ENCODE peak calls at places on chromosome X, in nine cellular contexts. T is SK-N-SH, F is endothelial cell, H is ovary, A is heart left ventricle, V is AG10803, X is endothelial cell of umbilical vein, Q is upper lobe of left lung, D is cardiac muscle cell. L is an unnamed sample.

GRCh38 chrX:138858946-138859345 is 147.4 kb upstream of the FGF13 start:
- DNase-seq in T (no peak), F (no peak), H (no peak), A (no peak), V (peak), X (no peak), Q (no peak), D (peak), L (no peak)

GRCh38 chrX:105315301-105315700 is 94.8 kb upstream of the TEX13A start:
- DNase-seq in T (no peak), F (no peak), H (no peak), A (no peak), V (no peak), X (no peak), Q (no peak), D (peak), L (no peak)

GRCh38 chrX:43703211-43703791 is 47.2 kb downstream of the MAOA start:
- DNase-seq in T (no peak), F (no peak), H (no peak), A (no peak), V (peak), X (peak), Q (no peak), D (peak), L (no peak)

GRCh38 chrX:16160729-16161128 is 6.6 kb upstream of the MAGEB17 start:
- DNase-seq in T (no peak), F (no peak), H (no peak), A (no peak), V (peak), X (peak), Q (no peak), D (peak), L (no peak)

GRCh38 chrX:151896734-151897474 is 15.8 kb upstream of the MAGEA4 start:
- DNase-seq in T (no peak), F (no peak), H (no peak), A (no peak), V (peak), X (no peak), Q (no peak), D (peak), L (no peak)

GRCh38 chrX:28638775-28639174 is 51.5 kb downstream of the IL1RAPL1 start:
- DNase-seq in T (no peak), F (no peak), H (no peak), A (no peak), V (no peak), X (no peak), Q (no peak), D (no peak), L (no peak)

GRCh38 chrX:34586936-34587335 is 70.1 kb downstream of the TMEM47 start:
- DNase-seq in T (no peak), F (no peak), H (no peak), A (no peak), V (no peak), X (peak), Q (no peak), D (no peak), L (no peak)

GRCh38 chrX:97000682-97001393 is 117.1 kb downstream of the RPA4 start:
- DNase-seq in T (no peak), F (no peak), H (no peak), A (no peak), V (no peak), X (no peak), Q (no peak), D (no peak), L (no peak)

GRCh38 chrX:133321441-133321840 is 93.8 kb downstream of the GPC4 start:
- DNase-seq in T (no peak), F (no peak), H (no peak), A (no peak), V (no peak), X (no peak), Q (no peak), D (no peak), L (no peak)

GRCh38 chrX:110992611-110993010 is 103.4 kb upstream of the PAK3 start:
- DNase-seq in T (peak), F (peak), H (no peak), A (no peak), V (peak), X (no peak), Q (peak), D (peak), L (peak)

GRCh38 chrX:68018248-68019203 is 414.8 kb downstream of the OPHN1 start:
- DNase-seq in T (peak), F (peak), H (no peak), A (peak), V (peak), X (peak), Q (peak), D (peak), L (no peak)

GRCh38 chrX:40207626-40208025 is 109.9 kb upstream of the BCOR start:
- DNase-seq in T (no peak), F (no peak), H (no peak), A (no peak), V (peak), X (no peak), Q (no peak), D (no peak), L (no peak)

GRCh38 chrX:110665636-110666035 is 130.0 kb downstream of the CHRDL1 start:
- DNase-seq in T (peak), F (peak), H (no peak), A (no peak), V (peak), X (no peak), Q (peak), D (peak), L (peak)

DNA sequence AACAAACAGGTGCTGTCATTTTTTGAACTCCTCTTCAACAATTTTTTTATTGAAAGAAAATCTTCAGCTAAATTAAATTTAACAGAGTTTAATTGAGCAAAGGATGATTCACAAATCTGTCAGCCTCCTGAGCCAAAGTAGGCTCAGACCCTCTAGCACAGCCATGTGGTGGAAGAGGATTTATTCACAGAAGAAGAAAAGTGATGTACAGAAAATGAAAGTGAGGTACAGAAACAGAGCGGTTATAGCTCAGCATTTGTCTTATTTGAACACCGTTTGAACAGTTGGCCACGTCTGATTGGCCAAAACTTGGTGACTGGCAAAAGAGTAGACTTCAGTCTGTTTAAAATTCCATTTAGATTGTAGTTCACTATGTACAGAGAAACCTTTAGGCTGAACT is 217.3 kb downstream of the SPANXN1 start:
- DNase-seq in T (no peak), F (no peak), H (no peak), A (no peak), V (no peak), X (no peak), Q (no peak), D (no peak), L (no peak)
- TF ChIP-seq CTCF in T (no peak), F (no peak), H (no peak), A (no peak), V (no peak), X (no peak), Q (no peak), D (no peak), L (no peak)

DNA sequence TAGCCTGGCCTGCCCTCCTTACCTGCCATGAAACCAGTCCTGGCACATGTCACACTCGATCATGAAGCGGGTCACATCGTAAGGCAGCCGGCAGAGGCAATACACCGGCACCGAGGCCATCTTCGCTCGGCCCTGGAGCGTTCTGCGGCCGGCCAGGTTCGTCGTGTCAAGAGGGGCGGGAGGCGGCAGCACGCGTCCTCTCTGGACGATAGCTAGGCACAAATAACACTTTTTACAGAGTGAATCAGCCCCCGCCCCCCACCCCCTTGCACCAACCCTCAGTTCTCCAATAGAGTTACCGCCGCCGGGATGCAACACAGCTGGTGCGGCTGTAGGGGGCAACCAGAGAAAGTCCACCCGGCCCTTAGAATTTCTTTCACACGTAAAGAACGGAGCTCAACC is 1.7 kb downstream of the PHF8 start:
- DNase-seq in T (peak), F (peak), H (peak), A (no peak), V (peak), X (peak), Q (peak), D (peak), L (peak)
- TF ChIP-seq CTCF in T (peak), F (no peak), H (no peak), A (no peak), V (peak), X (peak), Q (no peak), D (peak), L (peak)

GRCh38 chrX:130578906-130579305 is 177.1 kb downstream of the RBMX2 start:
- DNase-seq in T (no peak), F (no peak), H (no peak), A (no peak), V (no peak), X (no peak), Q (no peak), D (no peak), L (no peak)
- TF ChIP-seq CTCF in T (no peak), F (no peak), H (no peak), A (no peak), V (no peak), X (no peak), Q (no peak), D (no peak), L (no peak)

DNA sequence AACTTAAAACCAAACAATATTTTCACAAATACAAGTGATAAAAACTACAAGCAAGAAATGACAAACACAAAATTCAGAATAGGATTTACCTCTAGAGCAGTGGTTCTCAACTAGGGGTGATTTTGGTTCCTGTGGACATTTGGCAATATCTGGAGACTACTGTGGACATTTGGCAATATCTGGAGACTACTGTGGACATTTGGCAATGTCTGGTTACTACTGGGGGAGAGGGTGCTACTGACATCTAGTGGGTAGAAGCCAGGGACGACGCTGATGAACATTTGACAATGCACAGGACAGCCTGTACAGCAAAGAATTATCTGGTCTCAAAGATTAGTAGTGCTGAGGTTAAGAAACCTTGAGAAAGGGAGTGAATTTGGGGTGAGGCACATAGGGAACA is 169.8 kb downstream of the CLCN4 start:
- DNase-seq in T (peak), F (no peak), H (no peak), A (no peak), V (peak), X (peak), Q (no peak), D (peak), L (no peak)
- TF ChIP-seq CTCF in T (peak), F (no peak), H (no peak), A (no peak), V (peak), X (no peak), Q (no peak), D (peak), L (no peak)

DNA sequence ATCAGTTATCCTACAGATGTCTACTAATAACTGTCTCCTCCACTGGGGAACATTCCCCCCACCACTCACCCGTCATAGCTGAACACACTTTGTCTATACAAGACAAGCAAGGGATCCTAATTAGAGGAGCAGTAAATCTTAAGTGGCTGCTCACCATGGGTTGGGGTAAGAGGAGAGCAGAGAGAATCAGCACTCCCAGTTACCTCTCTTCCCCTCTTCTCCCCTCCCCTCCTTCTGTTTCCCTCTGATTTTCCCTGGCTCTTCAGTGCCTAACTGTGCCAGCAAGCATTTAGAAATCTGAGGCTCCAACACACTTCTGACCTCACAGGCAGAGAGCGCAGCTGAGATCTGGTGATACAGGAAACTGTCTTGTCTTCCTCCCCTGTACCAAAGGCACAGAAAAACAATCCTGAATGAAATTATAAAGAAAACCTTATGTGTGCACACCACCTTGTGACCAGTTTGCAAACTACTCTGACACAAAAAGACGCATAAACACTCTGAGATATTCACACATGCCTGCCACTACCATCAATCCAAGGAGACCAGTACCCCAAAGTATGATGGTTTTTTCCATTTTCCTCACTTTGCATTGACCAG is 82.5 kb upstream of the SMIM10 start:
- DNase-seq in T (peak), F (no peak), H (no peak), A (no peak), V (peak), X (peak), Q (no peak), D (peak), L (no peak)
- TF ChIP-seq CTCF in T (peak), F (no peak), H (peak), A (no peak), V (peak), X (no peak), Q (no peak), D (peak), L (no peak)

DNA sequence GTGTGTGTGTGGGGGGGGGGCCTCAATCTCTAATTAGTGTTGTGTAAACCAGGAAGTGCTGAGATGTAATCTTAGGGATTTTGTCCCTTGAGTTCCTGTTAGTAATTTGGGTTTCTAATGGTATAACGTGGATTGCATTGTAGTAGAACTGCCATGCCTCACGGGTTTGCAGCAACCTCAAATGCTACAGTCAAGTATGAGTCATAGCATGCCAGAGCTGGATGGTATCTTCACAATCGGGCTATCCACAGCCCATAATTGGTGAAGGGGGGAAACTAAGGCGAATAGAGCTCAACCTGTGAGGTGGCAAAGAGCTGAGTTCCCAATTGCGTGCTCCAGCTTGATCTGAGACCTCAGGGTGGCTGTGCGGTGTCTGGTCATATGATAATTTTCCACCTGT is 2.2 kb upstream of the FMR1NB start:
- DNase-seq in T (no peak), F (no peak), H (no peak), A (no peak), V (no peak), X (no peak), Q (no peak), D (no peak), L (no peak)
- TF ChIP-seq CTCF in T (no peak), F (no peak), H (no peak), A (no peak), V (no peak), X (no peak), Q (no peak), D (no peak), L (no peak)

GRCh38 chrX:69615323-69615722 is 590 bp upstream of the EDA start:
- DNase-seq in T (peak), F (no peak), H (no peak), A (no peak), V (no peak), X (no peak), Q (no peak), D (no peak), L (no peak)

GRCh38 chrX:69614896-69615295 is 1.0 kb upstream of the EDA start:
- DNase-seq in T (no peak), F (no peak), H (no peak), A (no peak), V (no peak), X (no peak), Q (no peak), D (peak), L (no peak)

GRCh38 chrX:69615779-69616519 is at the start of gene EDA:
- DNase-seq in T (peak), F (peak), H (peak), A (peak), V (peak), X (peak), Q (peak), D (peak), L (peak)

GRCh38 chrX:69616520-69617203 is 749 bp downstream of the EDA start:
- DNase-seq in T (peak), F (peak), H (peak), A (peak), V (no peak), X (peak), Q (no peak), D (peak), L (peak)

GRCh38 chrX:69618803-69619202 is 2.9 kb downstream of the EDA start:
- DNase-seq in T (peak), F (no peak), H (no peak), A (no peak), V (peak), X (peak), Q (no peak), D (peak), L (no peak)
- TF ChIP-seq CTCF in T (peak), F (peak), H (peak), A (peak), V (peak), X (peak), Q (peak), D (peak), L (peak)

GRCh38 chrX:49220100-49220499 is 13.0 kb downstream of the CACNA1F start:
- DNase-seq in T (no peak), F (no peak), H (no peak), A (no peak), V (no peak), X (no peak), Q (no peak), D (no peak), L (no peak)
- TF ChIP-seq CTCF in T (no peak), F (no peak), H (no peak), A (no peak), V (no peak), X (no peak), Q (no peak), D (no peak), L (no peak)

L was measured in progenitor cell of endocrine pancreas.